ENCODE peak calls at places on chromosomes 2 and 18, in four cellular contexts. C is A549, U is HepG2, N is K562. R is an unnamed sample.

GRCh38 chr2:65231892-65232477 is 4.4 kb downstream of the ACTR2 start:
- DNase-seq in C (no peak), U (no peak), N (peak; percentile 19), R (no peak)

GRCh38 chr2:137333386-137333972 is 568.1 kb downstream of the THSD7B start:
- DNase-seq in U (no peak), C (no peak), N (no peak), R (no peak)

GRCh38 chr18:21439453-21439852 is 161.1 kb downstream of the ESCO1 start:
- DNase-seq in N (no peak), U (peak; percentile 15), C (no peak), R (no peak)

GRCh38 chr2:135909976-135910375 is 33.7 kb upstream of the MCM6 start:
- DNase-seq in U (no peak), C (no peak), N (no peak), R (no peak)

GRCh38 chr2:99365661-99366060 is 28.5 kb downstream of the EIF5B start:
- DNase-seq in N (no peak), C (no peak), U (no peak), R (no peak)

GRCh38 chr2:201854841-201855240 is 48.5 kb downstream of the CDK15 start:
- DNase-seq in U (no peak), C (no peak), N (no peak), R (no peak)

GRCh38 chr2:157732596-157732995 is 103.9 kb upstream of the ACVR1C start:
- DNase-seq in C (no peak), U (no peak), N (no peak), R (no peak)

GRCh38 chr2:110732422-110733413 is at the start of gene ACOXL:
- DNase-seq in N (peak; percentile 61), C (no peak), U (no peak), R (peak; percentile 68)

GRCh38 chr18:37701967-37702366 is 136.4 kb upstream of the CELF4 start:
- DNase-seq in U (no peak), C (no peak), N (no peak), R (no peak)

GRCh38 chr18:62658028-62658427 is 57.3 kb upstream of the PHLPP1 start:
- DNase-seq in N (peak; percentile 21), C (no peak), U (no peak), R (no peak)

GRCh38 chr18:9066817-9067306 is 35.6 kb upstream of the NDUFV2 start:
- DNase-seq in U (no peak), C (no peak), N (no peak), R (no peak)

GRCh38 chr2:27315122-27315521 is 6.9 kb upstream of the UCN start:
- DNase-seq in C (no peak), N (no peak), U (no peak), R (no peak)
- TF ChIP-seq POLR2A in C (no peak), N (no peak), U (no peak), R (no peak)

GRCh38 chr18:48798334-48799197 is 152.2 kb downstream of the SMAD7 start:
- DNase-seq in C (no peak), U (no peak), N (no peak), R (peak; percentile 27)

GRCh38 chr18:48797841-48798255 is 152.9 kb downstream of the SMAD7 start:
- DNase-seq in U (no peak), C (no peak), N (peak; percentile 14), R (no peak)

GRCh38 chr18:48795696-48796095 is 155.1 kb downstream of the SMAD7 start:
- DNase-seq in C (no peak), N (no peak), U (no peak), R (no peak)

GRCh38 chr18:48794251-48794970 is 156.4 kb downstream of the SMAD7 start:
- DNase-seq in C (no peak), U (no peak), N (no peak), R (no peak)

DNA sequence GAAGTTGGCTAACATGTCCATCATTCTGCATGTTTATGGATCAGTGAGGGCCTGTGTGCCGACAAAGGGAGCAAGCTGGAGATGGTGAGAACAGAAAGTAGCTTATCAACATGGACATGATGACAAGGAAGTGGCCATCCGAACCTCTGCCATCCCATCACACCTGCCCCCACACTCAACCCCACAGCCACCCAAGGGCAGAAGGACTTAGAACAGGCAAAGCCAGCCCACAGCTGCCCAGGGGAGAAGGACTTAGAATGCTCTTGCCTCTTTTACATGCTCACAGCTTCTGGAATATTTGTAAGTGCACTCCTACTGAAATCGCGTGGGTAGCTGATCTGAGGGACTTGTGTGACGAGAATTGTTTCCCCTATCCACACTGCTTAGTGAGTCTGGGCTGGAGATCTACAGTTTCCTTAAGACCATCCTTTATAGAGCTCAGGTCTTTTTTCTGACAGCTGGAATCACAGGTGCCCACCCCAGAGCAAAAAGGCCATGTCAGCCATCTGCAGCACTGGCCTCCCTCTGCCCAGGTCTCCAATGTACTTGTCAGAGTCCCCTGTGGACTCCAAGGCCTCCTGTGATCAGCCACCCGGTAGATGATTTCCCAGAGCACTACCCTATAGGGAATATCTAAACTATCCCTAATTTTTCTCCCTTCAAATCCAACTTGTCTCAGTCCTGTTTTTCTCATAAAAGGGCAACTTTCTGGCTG is 154.1 kb downstream of the SMAD7 start:
- DNase-seq in C (no peak), N (no peak), U (no peak), R (no peak)
- TF ChIP-seq RNF2 in C (no peak), N (no peak), U (no peak), R (no peak)

GRCh38 chr2:230712443-230713330 is at the start of gene CAB39:
- DNase-seq in N (peak; percentile 86), C (peak; percentile 70), U (peak; percentile 79), R (peak; percentile 73)
- TF ChIP-seq POLR2A in N (peak; percentile 21), C (peak; percentile 58), U (peak; percentile 10), R (no peak)

DNA sequence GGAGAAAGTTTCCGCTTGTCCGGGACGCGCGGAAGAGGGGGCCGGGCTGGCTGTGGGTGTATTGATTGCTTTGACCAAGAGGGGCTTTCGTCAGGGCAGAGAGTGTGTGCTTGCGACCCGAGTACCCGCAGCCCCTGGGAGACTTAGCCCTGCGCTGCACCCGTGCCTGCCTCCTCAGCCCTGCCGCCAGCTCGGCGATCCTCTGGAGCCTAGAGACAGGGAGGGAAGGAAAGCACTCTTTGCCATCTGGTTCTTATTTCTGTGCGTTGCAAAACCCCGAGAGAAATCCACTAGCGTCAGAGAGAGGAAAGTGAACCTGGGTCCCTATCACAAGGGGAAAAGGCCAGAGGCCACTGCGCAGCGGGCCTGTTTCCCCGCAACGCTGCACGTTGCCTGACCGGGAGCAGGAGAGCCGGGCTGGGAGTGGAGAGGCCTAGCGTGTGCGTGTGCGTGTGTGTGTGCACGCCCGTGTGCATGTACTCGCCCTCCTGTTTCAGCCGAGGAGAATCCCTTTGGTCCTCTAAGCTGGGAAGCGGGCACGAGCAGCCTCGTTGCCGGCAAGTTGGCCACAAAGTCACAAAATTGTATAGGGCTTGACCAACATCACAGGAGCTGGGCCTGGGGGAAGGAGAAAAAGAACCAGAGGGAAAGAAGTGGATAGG is 1.7 kb downstream of the SIX3 start:
- DNase-seq in U (no peak), C (no peak), N (no peak), R (no peak)
- TF ChIP-seq RNF2 in U (no peak), C (no peak), N (no peak), R (peak; percentile 69)

GRCh38 chr18:59459352-59460059 is 100.4 kb upstream of the LMAN1 start:
- DNase-seq in N (peak; percentile 35), U (peak; percentile 16), C (peak; percentile 17), R (no peak)
- TF ChIP-seq POLR2A in N (no peak), U (no peak), C (no peak), R (no peak)

GRCh38 chr2:113180131-113180946 is 6.6 kb downstream of the PSD4 start:
- DNase-seq in U (peak; percentile 86), C (no peak), N (peak; percentile 66), R (no peak)
- TF ChIP-seq RNF2 in U (peak; percentile 56), C (no peak), N (no peak), R (no peak)

R was measured in H1.